ENCODE peak calls at places on chromosomes 5 and 9, in five cellular contexts. One of them, this sample, is unnamed.

GRCh38 chr9:2473691-2474090 is 147.9 kb upstream of the VLDLR start:
- DNase-seq in ovary: no peak
- DNase-seq in AML-193: no peak
- DNase-seq in stimulated activated CD4-positive, alpha-beta T cell treated with anti-CD3 and anti-CD28 coated beads, Interleukin-4, amount 100 ng/mL, for 24 hours: no peak
- DNase-seq in posterior cingulate gyrus: no peak
- DNase-seq in this sample: no peak

GRCh38 chr9:123434619-123435240 is 78.7 kb downstream of the CRB2 start:
- DNase-seq in ovary: no peak
- DNase-seq in AML-193: no peak
- DNase-seq in stimulated activated CD4-positive, alpha-beta T cell treated with anti-CD3 and anti-CD28 coated beads, Interleukin-4, amount 100 ng/mL, for 24 hours: no peak
- DNase-seq in posterior cingulate gyrus: no peak
- DNase-seq in this sample: no peak

GRCh38 chr9:129174724-129175514 is 3.1 kb downstream of the IER5L start:
- DNase-seq in ovary: peak
- DNase-seq in AML-193: no peak
- DNase-seq in stimulated activated CD4-positive, alpha-beta T cell treated with anti-CD3 and anti-CD28 coated beads, Interleukin-4, amount 100 ng/mL, for 24 hours: peak
- DNase-seq in posterior cingulate gyrus: peak
- DNase-seq in this sample: peak

GRCh38 chr9:22731786-22732185 is 285.2 kb downstream of the DMRTA1 start:
- DNase-seq in ovary: no peak
- DNase-seq in AML-193: no peak
- DNase-seq in stimulated activated CD4-positive, alpha-beta T cell treated with anti-CD3 and anti-CD28 coated beads, Interleukin-4, amount 100 ng/mL, for 24 hours: no peak
- DNase-seq in posterior cingulate gyrus: no peak
- DNase-seq in this sample: no peak

GRCh38 chr5:167720201-167720600 is 571.2 kb upstream of the WWC1 start:
- DNase-seq in ovary: no peak
- DNase-seq in AML-193: no peak
- DNase-seq in stimulated activated CD4-positive, alpha-beta T cell treated with anti-CD3 and anti-CD28 coated beads, Interleukin-4, amount 100 ng/mL, for 24 hours: no peak
- DNase-seq in posterior cingulate gyrus: no peak
- DNase-seq in this sample: no peak

GRCh38 chr5:94745786-94746730 is 127.6 kb downstream of the SLF1 start:
- DNase-seq in ovary: no peak
- DNase-seq in AML-193: no peak
- DNase-seq in stimulated activated CD4-positive, alpha-beta T cell treated with anti-CD3 and anti-CD28 coated beads, Interleukin-4, amount 100 ng/mL, for 24 hours: no peak
- DNase-seq in posterior cingulate gyrus: no peak
- DNase-seq in this sample: peak

GRCh38 chr5:112388739-112389138 is 30.3 kb downstream of the EPB41L4A start:
- DNase-seq in ovary: no peak
- DNase-seq in AML-193: no peak
- DNase-seq in stimulated activated CD4-positive, alpha-beta T cell treated with anti-CD3 and anti-CD28 coated beads, Interleukin-4, amount 100 ng/mL, for 24 hours: no peak
- DNase-seq in posterior cingulate gyrus: no peak
- DNase-seq in this sample: no peak

GRCh38 chr5:42514759-42515158 is 91.5 kb downstream of the GHR start:
- DNase-seq in ovary: no peak
- DNase-seq in AML-193: no peak
- DNase-seq in stimulated activated CD4-positive, alpha-beta T cell treated with anti-CD3 and anti-CD28 coated beads, Interleukin-4, amount 100 ng/mL, for 24 hours: no peak
- DNase-seq in posterior cingulate gyrus: no peak
- DNase-seq in this sample: peak

GRCh38 chr5:134138416-134139376 is 24.2 kb downstream of the TCF7 start:
- DNase-seq in ovary: no peak
- DNase-seq in AML-193: no peak
- DNase-seq in stimulated activated CD4-positive, alpha-beta T cell treated with anti-CD3 and anti-CD28 coated beads, Interleukin-4, amount 100 ng/mL, for 24 hours: peak
- DNase-seq in posterior cingulate gyrus: no peak
- DNase-seq in this sample: peak

GRCh38 chr5:10990626-10991025 is 229.6 kb upstream of the DAP start:
- DNase-seq in ovary: no peak
- DNase-seq in AML-193: no peak
- DNase-seq in stimulated activated CD4-positive, alpha-beta T cell treated with anti-CD3 and anti-CD28 coated beads, Interleukin-4, amount 100 ng/mL, for 24 hours: no peak
- DNase-seq in posterior cingulate gyrus: no peak
- DNase-seq in this sample: no peak

GRCh38 chr9:122217640-122218039 is 11.1 kb downstream of the LHX6 start:
- DNase-seq in ovary: no peak
- DNase-seq in AML-193: no peak
- DNase-seq in stimulated activated CD4-positive, alpha-beta T cell treated with anti-CD3 and anti-CD28 coated beads, Interleukin-4, amount 100 ng/mL, for 24 hours: no peak
- DNase-seq in posterior cingulate gyrus: no peak
- DNase-seq in this sample: no peak

GRCh38 chr5:137822983-137823382 is 44.7 kb upstream of the MYOT start:
- DNase-seq in ovary: no peak
- DNase-seq in AML-193: no peak
- DNase-seq in stimulated activated CD4-positive, alpha-beta T cell treated with anti-CD3 and anti-CD28 coated beads, Interleukin-4, amount 100 ng/mL, for 24 hours: no peak
- DNase-seq in posterior cingulate gyrus: no peak
- DNase-seq in this sample: no peak

GRCh38 chr5:82901281-82901888 is 175.8 kb downstream of the TMEM167A start:
- DNase-seq in ovary: no peak
- DNase-seq in AML-193: no peak
- DNase-seq in stimulated activated CD4-positive, alpha-beta T cell treated with anti-CD3 and anti-CD28 coated beads, Interleukin-4, amount 100 ng/mL, for 24 hours: no peak
- DNase-seq in posterior cingulate gyrus: no peak
- DNase-seq in this sample: no peak

GRCh38 chr9:4320021-4320420 is 20.2 kb upstream of the GLIS3 start:
- DNase-seq in ovary: no peak
- DNase-seq in AML-193: no peak
- DNase-seq in stimulated activated CD4-positive, alpha-beta T cell treated with anti-CD3 and anti-CD28 coated beads, Interleukin-4, amount 100 ng/mL, for 24 hours: no peak
- DNase-seq in posterior cingulate gyrus: no peak
- DNase-seq in this sample: no peak

GRCh38 chr9:33524431-33524947 is 438 bp downstream of the ANKRD18B start:
- DNase-seq in ovary: no peak
- DNase-seq in AML-193: no peak
- DNase-seq in stimulated activated CD4-positive, alpha-beta T cell treated with anti-CD3 and anti-CD28 coated beads, Interleukin-4, amount 100 ng/mL, for 24 hours: no peak
- DNase-seq in posterior cingulate gyrus: no peak
- DNase-seq in this sample: peak

GRCh38 chr5:76785493-76785892 is 33.3 kb upstream of the F2RL1 start:
- DNase-seq in ovary: no peak
- DNase-seq in AML-193: no peak
- DNase-seq in stimulated activated CD4-positive, alpha-beta T cell treated with anti-CD3 and anti-CD28 coated beads, Interleukin-4, amount 100 ng/mL, for 24 hours: no peak
- DNase-seq in posterior cingulate gyrus: no peak
- DNase-seq in this sample: peak

GRCh38 chr9:38141751-38142150 is 72.7 kb upstream of the SHB start:
- DNase-seq in ovary: no peak
- DNase-seq in AML-193: no peak
- DNase-seq in stimulated activated CD4-positive, alpha-beta T cell treated with anti-CD3 and anti-CD28 coated beads, Interleukin-4, amount 100 ng/mL, for 24 hours: no peak
- DNase-seq in posterior cingulate gyrus: no peak
- DNase-seq in this sample: peak

GRCh38 chr9:81028504-81028903 is 660.8 kb downstream of the TLE1 start:
- DNase-seq in ovary: no peak
- DNase-seq in AML-193: no peak
- DNase-seq in stimulated activated CD4-positive, alpha-beta T cell treated with anti-CD3 and anti-CD28 coated beads, Interleukin-4, amount 100 ng/mL, for 24 hours: no peak
- DNase-seq in posterior cingulate gyrus: no peak
- DNase-seq in this sample: peak

GRCh38 chr5:142439208-142439607 is 114.4 kb upstream of the SPRY4 start:
- DNase-seq in ovary: no peak
- DNase-seq in AML-193: no peak
- DNase-seq in stimulated activated CD4-positive, alpha-beta T cell treated with anti-CD3 and anti-CD28 coated beads, Interleukin-4, amount 100 ng/mL, for 24 hours: no peak
- DNase-seq in posterior cingulate gyrus: no peak
- DNase-seq in this sample: no peak

GRCh38 chr5:134592141-134592746 is 40.4 kb downstream of the SAR1B start:
- DNase-seq in ovary: no peak
- DNase-seq in AML-193: no peak
- DNase-seq in stimulated activated CD4-positive, alpha-beta T cell treated with anti-CD3 and anti-CD28 coated beads, Interleukin-4, amount 100 ng/mL, for 24 hours: no peak
- DNase-seq in posterior cingulate gyrus: no peak
- DNase-seq in this sample: peak

GRCh38 chr5:176737746-176738699 is 72.3 kb upstream of the UNC5A start:
- DNase-seq in ovary: no peak
- DNase-seq in AML-193: no peak
- DNase-seq in stimulated activated CD4-positive, alpha-beta T cell treated with anti-CD3 and anti-CD28 coated beads, Interleukin-4, amount 100 ng/mL, for 24 hours: no peak
- DNase-seq in posterior cingulate gyrus: no peak
- DNase-seq in this sample: no peak

GRCh38 chr9:88947581-88948573 is 43.4 kb upstream of the S1PR3 start:
- DNase-seq in ovary: no peak
- DNase-seq in AML-193: no peak
- DNase-seq in stimulated activated CD4-positive, alpha-beta T cell treated with anti-CD3 and anti-CD28 coated beads, Interleukin-4, amount 100 ng/mL, for 24 hours: no peak
- DNase-seq in posterior cingulate gyrus: no peak
- DNase-seq in this sample: no peak

GRCh38 chr5:80245986-80246781 is 9.7 kb downstream of the SERINC5 start:
- DNase-seq in ovary: no peak
- DNase-seq in AML-193: no peak
- DNase-seq in stimulated activated CD4-positive, alpha-beta T cell treated with anti-CD3 and anti-CD28 coated beads, Interleukin-4, amount 100 ng/mL, for 24 hours: no peak
- DNase-seq in posterior cingulate gyrus: no peak
- DNase-seq in this sample: peak

GRCh38 chr5:136399512-136399911 is 34.2 kb upstream of the TRPC7 start:
- DNase-seq in ovary: no peak
- DNase-seq in AML-193: no peak
- DNase-seq in stimulated activated CD4-positive, alpha-beta T cell treated with anti-CD3 and anti-CD28 coated beads, Interleukin-4, amount 100 ng/mL, for 24 hours: no peak
- DNase-seq in posterior cingulate gyrus: no peak
- DNase-seq in this sample: no peak

GRCh38 chr5:59722875-59723274 is 170.7 kb downstream of the PDE4D start:
- DNase-seq in ovary: no peak
- DNase-seq in AML-193: no peak
- DNase-seq in stimulated activated CD4-positive, alpha-beta T cell treated with anti-CD3 and anti-CD28 coated beads, Interleukin-4, amount 100 ng/mL, for 24 hours: no peak
- DNase-seq in posterior cingulate gyrus: no peak
- DNase-seq in this sample: peak

GRCh38 chr5:124040799-124041198 is 528.8 kb downstream of the CSNK1G3 start:
- DNase-seq in ovary: no peak
- DNase-seq in AML-193: no peak
- DNase-seq in stimulated activated CD4-positive, alpha-beta T cell treated with anti-CD3 and anti-CD28 coated beads, Interleukin-4, amount 100 ng/mL, for 24 hours: no peak
- DNase-seq in posterior cingulate gyrus: no peak
- DNase-seq in this sample: no peak

GRCh38 chr5:35545190-35545589 is 72.5 kb upstream of the SPEF2 start:
- DNase-seq in ovary: no peak
- DNase-seq in AML-193: no peak
- DNase-seq in stimulated activated CD4-positive, alpha-beta T cell treated with anti-CD3 and anti-CD28 coated beads, Interleukin-4, amount 100 ng/mL, for 24 hours: no peak
- DNase-seq in posterior cingulate gyrus: no peak
- DNase-seq in this sample: no peak

GRCh38 chr5:25863811-25864210 is 1174.6 kb downstream of the CDH9 start:
- DNase-seq in ovary: no peak
- DNase-seq in AML-193: no peak
- DNase-seq in stimulated activated CD4-positive, alpha-beta T cell treated with anti-CD3 and anti-CD28 coated beads, Interleukin-4, amount 100 ng/mL, for 24 hours: no peak
- DNase-seq in posterior cingulate gyrus: no peak
- DNase-seq in this sample: no peak

GRCh38 chr5:169161022-169161680 is 139.8 kb downstream of the SLIT3 start:
- DNase-seq in ovary: peak
- DNase-seq in AML-193: no peak
- DNase-seq in stimulated activated CD4-positive, alpha-beta T cell treated with anti-CD3 and anti-CD28 coated beads, Interleukin-4, amount 100 ng/mL, for 24 hours: no peak
- DNase-seq in posterior cingulate gyrus: no peak
- DNase-seq in this sample: peak

GRCh38 chr9:129412814-129413536 is 207.9 kb downstream of the C9orf50 start:
- DNase-seq in ovary: peak
- DNase-seq in AML-193: peak
- DNase-seq in stimulated activated CD4-positive, alpha-beta T cell treated with anti-CD3 and anti-CD28 coated beads, Interleukin-4, amount 100 ng/mL, for 24 hours: peak
- DNase-seq in posterior cingulate gyrus: peak
- DNase-seq in this sample: peak

GRCh38 chr9:135582966-135583685 is 21.6 kb downstream of the PAEP start:
- DNase-seq in ovary: no peak
- DNase-seq in AML-193: no peak
- DNase-seq in stimulated activated CD4-positive, alpha-beta T cell treated with anti-CD3 and anti-CD28 coated beads, Interleukin-4, amount 100 ng/mL, for 24 hours: no peak
- DNase-seq in posterior cingulate gyrus: no peak
- DNase-seq in this sample: no peak

GRCh38 chr5:170332058-170332457 is 34.5 kb upstream of the LCP2 start:
- DNase-seq in ovary: no peak
- DNase-seq in AML-193: no peak
- DNase-seq in stimulated activated CD4-positive, alpha-beta T cell treated with anti-CD3 and anti-CD28 coated beads, Interleukin-4, amount 100 ng/mL, for 24 hours: no peak
- DNase-seq in posterior cingulate gyrus: no peak
- DNase-seq in this sample: no peak

GRCh38 chr5:84724181-84724580 is 339.5 kb upstream of the EDIL3 start:
- DNase-seq in ovary: no peak
- DNase-seq in AML-193: no peak
- DNase-seq in stimulated activated CD4-positive, alpha-beta T cell treated with anti-CD3 and anti-CD28 coated beads, Interleukin-4, amount 100 ng/mL, for 24 hours: no peak
- DNase-seq in posterior cingulate gyrus: no peak
- DNase-seq in this sample: no peak